ENCODE peak calls at places on chromosomes 3 and 15, in eight cellular contexts. R is A549, Y is tibial artery, H is hepatocyte, N is right cardiac atrium, D is Karpas-422, T is GM23248, V is uterus. M is an unnamed sample. For H3K9me3, the result is how much of the 10 kb centered on the place peaks cover.

GRCh38 chr3:38555926-38556325 is 59.8 kb downstream of the EXOG start:
- DNase-seq in D (no peak), Y (no peak), N (no peak), H (no peak), R (no peak), V (no peak), T (no peak), M (no peak)

GRCh38 chr15:43193710-43194109 is 8.5 kb downstream of the CCNDBP1 start:
- DNase-seq in D (no peak), H (no peak), Y (no peak), T (no peak), R (no peak), N (no peak), V (no peak), M (no peak)

GRCh38 chr15:77004189-77004588 is 9.3 kb downstream of the PSTPIP1 start:
- DNase-seq in V (no peak), Y (peak), H (no peak), N (peak), R (no peak), D (peak), T (no peak), M (no peak)

GRCh38 chr3:94525039-94525438 is 462.2 kb downstream of the NSUN3 start:
- DNase-seq in N (peak), Y (no peak), H (peak), D (no peak), R (no peak), T (no peak), V (no peak), M (no peak)

GRCh38 chr3:197908957-197909701 is 40.9 kb upstream of the RPL35A start:
- DNase-seq in H (no peak), D (no peak), N (no peak), T (peak), R (no peak), Y (no peak), V (no peak), M (no peak)

GRCh38 chr15:91320106-91320505 is 220.0 kb downstream of the SV2B start:
- DNase-seq in N (no peak), H (no peak), Y (no peak), V (no peak), T (no peak), D (no peak), R (no peak), M (no peak)

GRCh38 chr15:67573194-67573593 is 30.7 kb downstream of the MAP2K5 start:
- DNase-seq in N (no peak), H (no peak), D (no peak), V (no peak), T (no peak), R (no peak), Y (no peak), M (no peak)

GRCh38 chr3:195197764-195198423 is 73.1 kb downstream of the XXYLT1 start:
- DNase-seq in D (no peak), N (no peak), T (peak), V (peak), Y (peak), R (peak), H (no peak), M (no peak)

GRCh38 chr3:123695152-123695551 is 110.3 kb upstream of the HACD2 start:
- DNase-seq in N (no peak), T (no peak), D (no peak), H (no peak), Y (no peak), V (no peak), R (no peak), M (no peak)

GRCh38 chr15:31080618-31081017 is 20.9 kb downstream of the TRPM1 start:
- DNase-seq in Y (no peak), T (peak), R (peak), N (peak), D (peak), V (peak), H (peak), M (peak)

GRCh38 chr3:170421147-170421641 is 2.5 kb downstream of the CLDN11 start:
- DNase-seq in V (peak), H (peak), Y (no peak), D (no peak), N (peak), T (peak), R (no peak), M (no peak)

GRCh38 chr15:100201376-100202280 is 140.1 kb downstream of the ADAMTS17 start:
- DNase-seq in Y (no peak), D (no peak), T (no peak), N (no peak), V (no peak), H (no peak), R (no peak), M (peak)

GRCh38 chr3:127770671-127771370 is 51.5 kb downstream of the MGLL start:
- DNase-seq in Y (no peak), R (no peak), D (no peak), T (peak), N (no peak), V (no peak), H (no peak), M (no peak)

GRCh38 chr3:108441081-108441507 is 69.3 kb downstream of the MYH15 start:
- DNase-seq in V (no peak), Y (no peak), N (no peak), H (no peak), T (peak), R (no peak), D (no peak), M (no peak)

GRCh38 chr3:157443873-157444770 is 7.5 kb downstream of the PTX3 start:
- DNase-seq in H (no peak), V (no peak), N (no peak), R (no peak), T (peak), Y (no peak), D (no peak), M (no peak)

GRCh38 chr3:7562892-7563291 is 702.0 kb downstream of the GRM7 start:
- DNase-seq in V (no peak), Y (no peak), D (no peak), N (no peak), R (no peak), H (no peak), T (no peak), M (no peak)

GRCh38 chr3:141963301-141963700 is 86.9 kb downstream of the ATP1B3 start:
- DNase-seq in H (no peak), T (no peak), Y (no peak), N (no peak), V (no peak), R (no peak), D (no peak), M (no peak)

GRCh38 chr3:31533169-31533870 is 595 bp downstream of the STT3B start:
- DNase-seq in R (peak), T (peak), D (peak), Y (peak), N (peak), V (peak), H (peak), M (peak)

GRCh38 chr15:28989239-28989830 is 103.6 kb downstream of the APBA2 start:
- DNase-seq in H (no peak), D (peak), R (no peak), T (no peak), Y (no peak), N (no peak), V (no peak), M (no peak)

GRCh38 chr3:50242778-50243551 is 7.0 kb downstream of the GNAI2 start:
- DNase-seq in T (peak), D (peak), V (peak), H (no peak), N (peak), R (no peak), Y (peak), M (no peak)

GRCh38 chr3:49248828-49249227 is 28.2 kb downstream of the C3orf62 start:
- DNase-seq in R (no peak), D (peak), N (no peak), Y (peak), T (peak), V (peak), H (peak), M (no peak)

GRCh38 chr3:137714551-137714950 is 49.6 kb upstream of the SOX14 start:
- DNase-seq in D (no peak), V (no peak), R (no peak), Y (no peak), T (no peak), H (no peak), N (no peak), M (no peak)

GRCh38 chr3:136545664-136546266 is 206.4 kb downstream of the STAG1 start:
- DNase-seq in V (no peak), H (peak), Y (no peak), D (peak), T (peak), N (no peak), R (no peak), M (no peak)

GRCh38 chr3:51955893-51956770 is 951 bp downstream of the GPR62 start:
- DNase-seq in T (peak), Y (peak), V (peak), H (peak), D (no peak), R (no peak), N (peak), M (peak)
- H3K4me3 ChIP-seq in T (peak), Y (peak), V (peak), H (peak), D (no peak), R (no peak), N (peak), M (peak)

GRCh38 chr3:119428538-119428937 is 34.9 kb downstream of the TMEM39A start:
- DNase-seq in N (no peak), T (no peak), Y (no peak), H (no peak), V (no peak), R (no peak), D (no peak), M (no peak)

DNA sequence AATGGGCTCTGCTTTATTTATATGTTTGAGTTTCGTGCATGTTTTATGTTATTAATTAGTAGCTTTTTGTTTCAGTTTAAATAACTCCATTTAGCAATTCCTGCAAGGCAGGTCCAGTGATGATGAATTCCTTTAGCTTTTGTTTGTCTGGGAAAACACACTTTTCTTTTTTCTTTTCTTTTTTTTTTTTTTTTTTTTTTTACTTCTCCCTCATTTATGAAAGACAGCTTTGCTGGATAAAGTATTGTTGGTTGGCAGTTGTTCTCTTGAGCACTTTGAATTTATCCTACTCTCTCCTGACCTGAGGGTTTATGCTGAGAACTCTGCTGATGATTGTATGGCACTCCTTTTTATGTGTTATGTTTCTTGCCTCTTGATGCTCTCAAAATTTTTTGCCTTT is 35.7 kb downstream of the TMEM39A start:
- DNase-seq in N (no peak), Y (no peak), D (no peak), H (no peak), R (no peak), T (no peak), V (no peak), M (no peak)
- H3K9me3 ChIP-seq in N (under half), Y (under half), D (under half), H (half or more), R (half or more), T (under half), V (under half), M (under half)

GRCh38 chr3:52527039-52527731 is 6.5 kb downstream of the NT5DC2 start:
- DNase-seq in V (peak), T (no peak), D (no peak), Y (peak), H (no peak), R (no peak), N (peak), M (no peak)

GRCh38 chr3:52524752-52525661 is 8.7 kb downstream of the NT5DC2 start:
- DNase-seq in H (no peak), V (peak), N (peak), Y (peak), T (no peak), R (no peak), D (no peak), M (peak)

GRCh38 chr3:52525666-52526065 is 8.0 kb downstream of the NT5DC2 start:
- DNase-seq in V (no peak), Y (no peak), R (no peak), D (no peak), T (no peak), H (no peak), N (peak), M (peak)

GRCh38 chr3:52527732-52528595 is 5.7 kb downstream of the NT5DC2 start:
- DNase-seq in D (no peak), V (peak), N (peak), H (no peak), R (no peak), Y (peak), T (no peak), M (no peak)

GRCh38 chr3:52526151-52526561 is 7.5 kb downstream of the NT5DC2 start:
- DNase-seq in D (no peak), V (peak), N (peak), H (no peak), T (no peak), R (no peak), Y (peak), M (peak)
- H3K27ac ChIP-seq in D (no peak), V (peak), N (peak), H (peak), T (no peak), R (no peak), Y (peak), M (peak)

GRCh38 chr3:58629629-58630028 is 36.9 kb downstream of the FAM3D start:
- DNase-seq in N (no peak), R (no peak), D (no peak), V (no peak), Y (no peak), H (no peak), T (no peak), M (no peak)

GRCh38 chr3:58626841-58627579 is 39.6 kb downstream of the FAM3D start:
- DNase-seq in R (no peak), V (no peak), D (no peak), N (no peak), H (no peak), Y (no peak), T (no peak), M (no peak)

GRCh38 chr3:58628823-58629562 is 37.6 kb downstream of the FAM3D start:
- DNase-seq in H (peak), Y (no peak), R (no peak), T (peak), N (peak), V (peak), D (no peak), M (no peak)

GRCh38 chr3:58627941-58628340 is 38.6 kb downstream of the FAM3D start:
- DNase-seq in V (no peak), Y (no peak), T (no peak), D (no peak), H (no peak), R (no peak), N (no peak), M (no peak)

DNA sequence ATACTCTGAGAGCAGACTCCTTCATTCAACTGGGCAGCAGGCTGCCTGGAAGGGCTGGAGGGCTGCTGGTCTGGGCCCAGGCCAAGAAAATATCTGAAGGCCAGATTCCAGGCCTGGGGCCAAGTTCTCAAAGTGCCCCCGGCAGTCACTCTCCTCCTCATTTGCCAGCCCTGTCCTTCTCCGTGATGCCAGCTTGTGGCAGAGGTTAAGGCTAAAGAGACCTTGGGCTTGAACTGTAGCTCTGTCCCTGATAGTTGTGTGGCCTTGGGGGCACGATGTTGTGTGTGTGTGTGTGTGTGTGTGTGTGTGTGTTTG is 39.0 kb downstream of the FAM3D start:
- DNase-seq in T (no peak), R (no peak), N (peak), Y (no peak), H (peak), D (no peak), V (no peak), M (no peak)
- H3K4me3 ChIP-seq in T (no peak), R (no peak), N (no peak), Y (no peak), H (no peak), D (no peak), V (no peak), M (no peak)

GRCh38 chr3:44729384-44729910 is at the start of gene ZNF501:
- DNase-seq in D (peak), T (peak), H (peak), R (no peak), V (peak), Y (peak), N (peak), M (peak)

DNA sequence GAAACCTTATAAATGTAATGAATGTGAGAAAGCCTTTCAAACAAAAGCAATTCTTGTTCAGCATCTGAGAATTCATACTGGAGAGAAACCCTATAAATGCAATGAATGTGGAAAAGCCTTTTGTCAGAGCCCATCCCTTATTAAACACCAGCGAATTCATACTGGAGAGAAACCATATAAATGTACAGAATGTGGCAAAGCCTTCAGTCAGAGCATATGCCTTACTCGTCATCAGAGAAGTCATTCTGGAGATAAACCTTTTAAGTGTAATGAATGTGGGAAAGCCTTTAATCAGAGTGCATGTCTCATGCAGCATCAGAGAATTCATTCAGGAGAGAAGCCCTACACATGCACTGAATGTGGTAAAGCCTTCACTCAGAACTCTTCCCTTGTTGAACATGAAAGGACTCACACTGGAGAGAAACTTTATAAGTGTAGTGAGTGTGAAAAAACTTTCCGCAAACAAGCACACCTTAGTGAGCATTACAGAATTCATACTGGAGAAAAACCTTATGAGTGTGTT is 5.3 kb downstream of the ZNF501 start:
- DNase-seq in H (no peak), D (no peak), T (no peak), Y (no peak), N (no peak), V (no peak), R (no peak), M (no peak)
- H3K9me3 ChIP-seq in H (under half), D (half or more), T (under half), Y (half or more), N (under half), V (half or more), R (half or more), M (half or more)

M was measured in RWPE2.